ENCODE peak calls at places on chromosomes 13 and 19, in eight cellular contexts. T, V, E, X, L, H, C and N are unnamed samples.

GRCh38 chr13:101536079-101536478 is 83.6 kb downstream of the ITGBL1 start:
- DNase-seq in T (no peak), V (no peak), E (no peak), X (no peak), L (no peak), H (no peak), C (no peak), N (no peak)

GRCh38 chr19:51692065-51692915 is 840 bp upstream of the SPACA6 start:
- DNase-seq in T (no peak), V (no peak), E (peak; percentile 34), X (no peak), L (no peak), H (no peak), C (no peak), N (no peak)

GRCh38 chr19:15283141-15283885 is 49.0 kb downstream of the BRD4 start:
- DNase-seq in T (no peak), V (peak; percentile 82), E (no peak), X (peak; percentile 61), L (no peak), H (no peak), C (no peak), N (no peak)

GRCh38 chr19:46480409-46480808 is 9.0 kb upstream of the PNMA8A start:
- DNase-seq in T (no peak), V (peak; percentile 87), E (no peak), X (no peak), L (no peak), H (no peak), C (no peak), N (no peak)

GRCh38 chr19:6891761-6892385 is 4.5 kb downstream of the ADGRE1 start:
- DNase-seq in T (no peak), V (no peak), E (no peak), X (no peak), L (no peak), H (peak; percentile 7), C (no peak), N (peak; percentile 30)

GRCh38 chr13:26051231-26052135 is at the start of gene SHISA2:
- DNase-seq in T (peak; percentile 27), V (peak; percentile 54), E (peak; percentile 33), X (peak; percentile 20), L (peak; percentile 79), H (no peak), C (peak; percentile 60), N (peak; percentile 26)

GRCh38 chr13:41111454-41111853 is 21.1 kb downstream of the KBTBD6 start:
- DNase-seq in T (no peak), V (peak; percentile 50), E (no peak), X (peak; percentile 21), L (no peak), H (no peak), C (no peak), N (no peak)

GRCh38 chr13:94088742-94089141 is 390.7 kb downstream of the DCT start:
- DNase-seq in T (no peak), V (no peak), E (no peak), X (no peak), L (no peak), H (no peak), C (no peak), N (no peak)

GRCh38 chr13:75445717-75446529 is 36.0 kb downstream of the TBC1D4 start:
- DNase-seq in T (no peak), V (peak; percentile 73), E (no peak), X (peak; percentile 40), L (no peak), H (no peak), C (no peak), N (no peak)

GRCh38 chr13:77510156-77510555 is 25.4 kb upstream of the SCEL start:
- DNase-seq in T (no peak), V (no peak), E (no peak), X (no peak), L (no peak), H (no peak), C (no peak), N (no peak)

GRCh38 chr19:33828266-33829075 is 31.8 kb downstream of the KCTD15 start:
- DNase-seq in T (no peak), V (no peak), E (no peak), X (no peak), L (no peak), H (no peak), C (no peak), N (no peak)

GRCh38 chr13:30371649-30372265 is 50.5 kb upstream of the UBE2L5 start:
- DNase-seq in T (no peak), V (peak; percentile 50), E (peak; percentile 86), X (peak; percentile 82), L (no peak), H (peak; percentile 77), C (no peak), N (peak; percentile 90)

GRCh38 chr13:30216111-30216510 is 91.2 kb downstream of the KATNAL1 start:
- DNase-seq in T (no peak), V (no peak), E (no peak), X (no peak), L (no peak), H (no peak), C (no peak), N (no peak)

GRCh38 chr13:33519561-33520479 is 234.3 kb upstream of the STARD13 start:
- DNase-seq in T (no peak), V (peak; percentile 57), E (no peak), X (no peak), L (no peak), H (no peak), C (no peak), N (no peak)

GRCh38 chr13:114005206-114005720 is 31.4 kb upstream of the C13orf46 start:
- DNase-seq in T (peak; percentile 14), V (no peak), E (peak; percentile 2), X (no peak), L (no peak), H (no peak), C (no peak), N (no peak)

GRCh38 chr19:653425-653824 is 9.6 kb downstream of the RNF126 start:
- DNase-seq in T (no peak), V (no peak), E (no peak), X (no peak), L (no peak), H (no peak), C (no peak), N (no peak)

GRCh38 chr19:651114-651818 is 11.6 kb downstream of the FGF22 start:
- DNase-seq in T (no peak), V (no peak), E (no peak), X (no peak), L (no peak), H (no peak), C (no peak), N (no peak)

GRCh38 chr19:650121-650520 is 10.4 kb downstream of the FGF22 start:
- DNase-seq in T (no peak), V (no peak), E (no peak), X (no peak), L (no peak), H (no peak), C (no peak), N (no peak)

GRCh38 chr19:651991-652390 is 11.0 kb downstream of the RNF126 start:
- DNase-seq in T (no peak), V (no peak), E (no peak), X (no peak), L (no peak), H (no peak), C (no peak), N (no peak)

DNA sequence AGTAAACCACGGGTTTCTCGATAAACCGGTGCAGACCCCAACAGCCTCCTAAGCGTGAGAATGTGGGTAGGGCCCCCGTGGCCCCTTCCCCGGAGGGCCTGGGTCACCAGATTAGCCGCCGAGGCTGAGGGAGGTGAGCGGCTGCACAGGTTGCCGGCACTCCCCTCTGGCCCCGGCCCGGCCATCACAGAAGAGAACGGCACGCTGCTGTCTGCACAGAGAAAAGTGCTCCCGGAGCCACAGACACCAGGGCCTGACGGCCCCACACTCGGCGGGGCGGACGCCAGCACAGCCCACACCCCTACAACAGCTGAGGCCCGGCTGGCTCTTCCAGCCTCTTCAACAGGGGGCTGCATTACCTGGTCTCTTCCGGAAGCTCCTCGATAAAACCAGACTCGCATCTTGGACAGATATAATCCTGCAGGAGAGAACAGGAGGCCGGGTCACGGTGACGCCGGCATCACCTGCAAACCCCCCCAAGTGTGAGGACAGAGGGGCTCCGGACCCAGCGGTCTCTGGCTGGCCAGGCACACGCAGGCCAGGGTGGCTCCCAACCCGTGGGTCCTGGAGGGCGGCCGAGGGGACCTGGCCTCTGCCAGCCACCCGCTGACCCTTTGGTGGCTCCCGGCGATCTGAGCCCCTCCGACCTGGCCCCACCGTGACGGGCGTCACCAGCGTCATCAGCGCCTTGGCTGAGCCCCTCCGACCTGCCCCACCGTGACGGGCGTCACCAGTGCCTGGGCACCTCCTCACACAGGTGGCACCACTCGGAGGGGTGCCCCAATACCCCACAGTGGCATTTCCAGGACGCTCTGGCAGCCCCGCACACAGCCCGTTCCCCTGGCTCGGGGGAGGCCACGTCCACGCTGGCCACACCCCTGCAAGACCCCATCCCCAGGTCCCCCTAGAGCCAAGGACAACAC is 10.3 kb downstream of the RNF126 start:
- DNase-seq in T (no peak), V (no peak), E (no peak), X (no peak), L (no peak), H (no peak), C (no peak), N (no peak)
- H3K36me3 ChIP-seq in T (peaks cover 68% of the 10 kb centered on the region), V (peaks cover 21% of the 10 kb centered on the region), E (peaks cover 72% of the 10 kb centered on the region), X (peaks cover 35% of the 10 kb centered on the region), L (peaks cover 12% of the 10 kb centered on the region), H (peaks cover 55% of the 10 kb centered on the region), C (peaks cover 75% of the 10 kb centered on the region), N (peaks cover 44% of the 10 kb centered on the region)

GRCh38 chr19:8452446-8453123 is 7.8 kb downstream of the HNRNPM start:
- DNase-seq in T (no peak), V (no peak), E (no peak), X (no peak), L (no peak), H (no peak), C (no peak), N (no peak)

GRCh38 chr19:8449830-8450229 is 5.1 kb downstream of the HNRNPM start:
- DNase-seq in T (no peak), V (no peak), E (no peak), X (peak; percentile 30), L (no peak), H (no peak), C (no peak), N (no peak)

GRCh38 chr19:8451377-8451776 is 6.6 kb downstream of the HNRNPM start:
- DNase-seq in T (no peak), V (no peak), E (no peak), X (no peak), L (no peak), H (no peak), C (no peak), N (no peak)

GRCh38 chr19:8453616-8454015 is 8.8 kb downstream of the HNRNPM start:
- DNase-seq in T (no peak), V (no peak), E (no peak), X (no peak), L (no peak), H (no peak), C (no peak), N (no peak)

GRCh38 chr19:8451885-8452284 is 7.1 kb downstream of the HNRNPM start:
- DNase-seq in T (no peak), V (peak; percentile 48), E (no peak), X (peak; percentile 89), L (no peak), H (no peak), C (no peak), N (no peak)
- H3K36me3 ChIP-seq in T (peaks cover 29% of the 10 kb centered on the region), V (peaks cover 2% of the 10 kb centered on the region), E (peaks cover 53% of the 10 kb centered on the region), X (peaks cover 14% of the 10 kb centered on the region), L (peaks cover 45% of the 10 kb centered on the region), H (peaks cover 48% of the 10 kb centered on the region), C (peaks cover 34% of the 10 kb centered on the region), N (peaks cover 37% of the 10 kb centered on the region)

GRCh38 chr13:97986841-97987240 is 33.4 kb downstream of the IPO5 start:
- DNase-seq in T (no peak), V (no peak), E (no peak), X (no peak), L (no peak), H (no peak), C (no peak), N (no peak)
- H3K36me3 ChIP-seq in T (peaks cover 91% of the 10 kb centered on the region), V (peaks cover 10% of the 10 kb centered on the region), E (peaks cover 93% of the 10 kb centered on the region), X (peaks cover 13% of the 10 kb centered on the region), L (peaks cover 98% of the 10 kb centered on the region), H (peaks cover 73% of the 10 kb centered on the region), C (peaks cover 86% of the 10 kb centered on the region), N (peaks cover 42% of the 10 kb centered on the region)

GRCh38 chr19:8806661-8807060 is 25.4 kb downstream of the ZNF558 start:
- DNase-seq in T (no peak), V (no peak), E (no peak), X (no peak), L (no peak), H (no peak), C (no peak), N (no peak)
- H3K36me3 ChIP-seq in T (peaks cover 86% of the 10 kb centered on the region), V (peaks cover 2% of the 10 kb centered on the region), E (no peaks in the 10 kb centered on the region), X (peaks cover 6% of the 10 kb centered on the region), L (peaks cover 42% of the 10 kb centered on the region), H (peaks cover 26% of the 10 kb centered on the region), C (peaks cover 25% of the 10 kb centered on the region), N (peaks cover 18% of the 10 kb centered on the region)